ENCODE peak calls at places on chromosomes 4 and X, in six cellular contexts. One of them, this sample, is unnamed.

GRCh38 chr4:96136056-96136455 is 296.2 kb downstream of the PDHA2 start:
- DNase-seq in glutamatergic neuron: no peak
- DNase-seq in lung: no peak
- DNase-seq in cardiac muscle cell: no peak
- DNase-seq in GM10248: no peak
- DNase-seq in PC-9: no peak
- DNase-seq in this sample: no peak

GRCh38 chr4:167265231-167265630 is 30.9 kb upstream of the SPOCK3 start:
- DNase-seq in glutamatergic neuron: no peak
- DNase-seq in lung: no peak
- DNase-seq in cardiac muscle cell: no peak
- DNase-seq in GM10248: no peak
- DNase-seq in PC-9: no peak
- DNase-seq in this sample: no peak

GRCh38 chrX:19541196-19541595 is 25.9 kb upstream of the MAP3K15 start:
- DNase-seq in glutamatergic neuron: no peak
- DNase-seq in lung: no peak
- DNase-seq in cardiac muscle cell: no peak
- DNase-seq in GM10248: no peak
- DNase-seq in PC-9: no peak
- DNase-seq in this sample: no peak

GRCh38 chrX:148412006-148412405 is 88.4 kb upstream of the AFF2 start:
- DNase-seq in glutamatergic neuron: no peak
- DNase-seq in lung: no peak
- DNase-seq in cardiac muscle cell: no peak
- DNase-seq in GM10248: no peak
- DNase-seq in PC-9: no peak
- DNase-seq in this sample: no peak

GRCh38 chr4:105714071-105714521 is 5.5 kb downstream of the GSTCD start:
- DNase-seq in glutamatergic neuron: no peak
- DNase-seq in lung: no peak
- DNase-seq in cardiac muscle cell: no peak
- DNase-seq in GM10248: peak; percentile 26
- DNase-seq in PC-9: no peak
- DNase-seq in this sample: peak; percentile 30

GRCh38 chrX:316351-317325 is 2.0 kb downstream of the GTPBP6 start:
- DNase-seq in glutamatergic neuron: no peak
- DNase-seq in lung: no peak
- DNase-seq in cardiac muscle cell: no peak
- DNase-seq in GM10248: no peak
- DNase-seq in PC-9: no peak
- DNase-seq in this sample: no peak

GRCh38 chrX:74924449-74925209 is 623 bp downstream of the NEXMIF start:
- DNase-seq in glutamatergic neuron: peak; percentile 68
- DNase-seq in lung: peak; percentile 33
- DNase-seq in cardiac muscle cell: peak; percentile 28
- DNase-seq in GM10248: peak; percentile 39
- DNase-seq in PC-9: no peak
- DNase-seq in this sample: peak; percentile 58

GRCh38 chr4:73777612-73778011 is 37.2 kb downstream of the CXCL8 start:
- DNase-seq in glutamatergic neuron: no peak
- DNase-seq in lung: no peak
- DNase-seq in cardiac muscle cell: no peak
- DNase-seq in GM10248: no peak
- DNase-seq in PC-9: no peak
- DNase-seq in this sample: no peak

GRCh38 chrX:153878969-153879653 is 6.9 kb downstream of the L1CAM start:
- DNase-seq in glutamatergic neuron: peak; percentile 73
- DNase-seq in lung: no peak
- DNase-seq in cardiac muscle cell: peak; percentile 12
- DNase-seq in GM10248: peak; percentile 52
- DNase-seq in PC-9: no peak
- DNase-seq in this sample: no peak

GRCh38 chr4:76622126-76622525 is 187.1 kb downstream of the SHROOM3 start:
- DNase-seq in glutamatergic neuron: no peak
- DNase-seq in lung: peak; percentile 60
- DNase-seq in cardiac muscle cell: no peak
- DNase-seq in GM10248: no peak
- DNase-seq in PC-9: no peak
- DNase-seq in this sample: no peak

GRCh38 chr4:242121-242848 is 63.0 kb downstream of the ZNF732 start:
- DNase-seq in glutamatergic neuron: peak; percentile 38
- DNase-seq in lung: peak; percentile 64
- DNase-seq in cardiac muscle cell: peak; percentile 73
- DNase-seq in GM10248: peak; percentile 53
- DNase-seq in PC-9: peak; percentile 51
- DNase-seq in this sample: peak; percentile 37

GRCh38 chr4:33411182-33411581 is 2691.0 kb downstream of the PCDH7 start:
- DNase-seq in glutamatergic neuron: no peak
- DNase-seq in lung: no peak
- DNase-seq in cardiac muscle cell: no peak
- DNase-seq in GM10248: no peak
- DNase-seq in PC-9: no peak
- DNase-seq in this sample: no peak

GRCh38 chr4:186852078-186852420 is 128.4 kb upstream of the FAT1 start:
- DNase-seq in glutamatergic neuron: no peak
- DNase-seq in lung: no peak
- DNase-seq in cardiac muscle cell: no peak
- DNase-seq in GM10248: no peak
- DNase-seq in PC-9: no peak
- DNase-seq in this sample: no peak

GRCh38 chr4:22595684-22596083 is 79.8 kb upstream of the ADGRA3 start:
- DNase-seq in glutamatergic neuron: no peak
- DNase-seq in lung: no peak
- DNase-seq in cardiac muscle cell: no peak
- DNase-seq in GM10248: no peak
- DNase-seq in PC-9: no peak
- DNase-seq in this sample: no peak

GRCh38 chrX:55342533-55343501 is 78.1 kb upstream of the PAGE3 start:
- DNase-seq in glutamatergic neuron: peak; percentile 14
- DNase-seq in lung: no peak
- DNase-seq in cardiac muscle cell: no peak
- DNase-seq in GM10248: peak; percentile 49
- DNase-seq in PC-9: peak; percentile 19
- DNase-seq in this sample: peak; percentile 57

GRCh38 chrX:1452497-1453389 is at the start of gene ASMTL:
- DNase-seq in glutamatergic neuron: peak; percentile 100
- DNase-seq in lung: peak; percentile 99
- DNase-seq in cardiac muscle cell: peak; percentile 100
- DNase-seq in GM10248: peak; percentile 99
- DNase-seq in PC-9: peak; percentile 98
- DNase-seq in this sample: peak; percentile 99

GRCh38 chrX:110145854-110146253 is 142.9 kb downstream of the TMEM164 start:
- DNase-seq in glutamatergic neuron: peak; percentile 20
- DNase-seq in lung: no peak
- DNase-seq in cardiac muscle cell: peak; percentile 41
- DNase-seq in GM10248: peak; percentile 23
- DNase-seq in PC-9: no peak
- DNase-seq in this sample: peak; percentile 39

GRCh38 chr4:75895744-75896314 is 6.4 kb downstream of the PPEF2 start:
- DNase-seq in glutamatergic neuron: no peak
- DNase-seq in lung: no peak
- DNase-seq in cardiac muscle cell: peak; percentile 21
- DNase-seq in GM10248: peak; percentile 57
- DNase-seq in PC-9: no peak
- DNase-seq in this sample: peak; percentile 55

GRCh38 chrX:102067966-102068723 is 57.3 kb upstream of the TCEAL2 start:
- DNase-seq in glutamatergic neuron: no peak
- DNase-seq in lung: no peak
- DNase-seq in cardiac muscle cell: peak; percentile 14
- DNase-seq in GM10248: no peak
- DNase-seq in PC-9: peak; percentile 1
- DNase-seq in this sample: peak; percentile 5

GRCh38 chrX:14026121-14026520 is 3.6 kb downstream of the GEMIN8 start:
- DNase-seq in glutamatergic neuron: no peak
- DNase-seq in lung: no peak
- DNase-seq in cardiac muscle cell: no peak
- DNase-seq in GM10248: no peak
- DNase-seq in PC-9: no peak
- DNase-seq in this sample: no peak

GRCh38 chr4:183297675-183298074 is 22.4 kb downstream of the CLDN22 start:
- DNase-seq in glutamatergic neuron: no peak
- DNase-seq in lung: no peak
- DNase-seq in cardiac muscle cell: no peak
- DNase-seq in GM10248: no peak
- DNase-seq in PC-9: no peak
- DNase-seq in this sample: no peak

GRCh38 chrX:109294097-109294815 is 187.6 kb downstream of the GUCY2F start:
- DNase-seq in glutamatergic neuron: no peak
- DNase-seq in lung: no peak
- DNase-seq in cardiac muscle cell: no peak
- DNase-seq in GM10248: no peak
- DNase-seq in PC-9: no peak
- DNase-seq in this sample: no peak

GRCh38 chr4:38514465-38515146 is 149.4 kb upstream of the KLF3 start:
- DNase-seq in glutamatergic neuron: no peak
- DNase-seq in lung: no peak
- DNase-seq in cardiac muscle cell: no peak
- DNase-seq in GM10248: no peak
- DNase-seq in PC-9: no peak
- DNase-seq in this sample: no peak

GRCh38 chr4:36178489-36178888 is 65.8 kb downstream of the ARAP2 start:
- DNase-seq in glutamatergic neuron: no peak
- DNase-seq in lung: no peak
- DNase-seq in cardiac muscle cell: no peak
- DNase-seq in GM10248: no peak
- DNase-seq in PC-9: no peak
- DNase-seq in this sample: no peak

GRCh38 chr4:108596389-108596788 is 24.0 kb upstream of the RPL34 start:
- DNase-seq in glutamatergic neuron: no peak
- DNase-seq in lung: no peak
- DNase-seq in cardiac muscle cell: no peak
- DNase-seq in GM10248: no peak
- DNase-seq in PC-9: no peak
- DNase-seq in this sample: no peak

GRCh38 chr4:4519296-4519898 is 22.5 kb downstream of the STX18 start:
- DNase-seq in glutamatergic neuron: no peak
- DNase-seq in lung: no peak
- DNase-seq in cardiac muscle cell: peak; percentile 23
- DNase-seq in GM10248: no peak
- DNase-seq in PC-9: no peak
- DNase-seq in this sample: no peak
- TF ChIP-seq CTCF in glutamatergic neuron: peak; percentile 88
- TF ChIP-seq CTCF in lung: no peak
- TF ChIP-seq CTCF in cardiac muscle cell: peak; percentile 69
- TF ChIP-seq CTCF in GM10248: peak; percentile 10
- TF ChIP-seq CTCF in PC-9: peak; percentile 72
- TF ChIP-seq CTCF in this sample: no peak

DNA sequence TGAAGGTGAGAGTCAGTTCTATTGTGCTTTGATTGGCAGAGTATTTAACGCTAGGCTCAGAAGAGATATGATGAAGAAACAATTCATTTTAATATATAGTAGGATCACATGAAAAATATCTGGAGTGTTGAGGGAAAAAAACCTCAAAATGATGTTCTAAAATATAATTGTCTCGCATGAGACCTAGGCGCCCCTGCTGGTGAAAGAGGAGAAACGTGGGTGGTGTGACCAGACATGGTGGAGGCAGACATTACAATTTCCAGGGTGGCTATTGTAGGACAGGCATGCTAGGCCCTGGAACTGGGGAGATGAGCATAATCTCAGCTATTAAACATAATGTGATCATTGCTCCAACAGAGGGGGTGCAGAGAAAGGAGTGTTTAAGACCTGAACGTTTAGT is 210.0 kb downstream of the HS3ST1 start:
- DNase-seq in glutamatergic neuron: no peak
- DNase-seq in lung: no peak
- DNase-seq in cardiac muscle cell: no peak
- DNase-seq in GM10248: no peak
- DNase-seq in PC-9: no peak
- DNase-seq in this sample: no peak
- TF ChIP-seq CTCF in glutamatergic neuron: no peak
- TF ChIP-seq CTCF in lung: no peak
- TF ChIP-seq CTCF in cardiac muscle cell: peak; percentile 24
- TF ChIP-seq CTCF in GM10248: no peak
- TF ChIP-seq CTCF in PC-9: peak; percentile 51
- TF ChIP-seq CTCF in this sample: no peak

DNA sequence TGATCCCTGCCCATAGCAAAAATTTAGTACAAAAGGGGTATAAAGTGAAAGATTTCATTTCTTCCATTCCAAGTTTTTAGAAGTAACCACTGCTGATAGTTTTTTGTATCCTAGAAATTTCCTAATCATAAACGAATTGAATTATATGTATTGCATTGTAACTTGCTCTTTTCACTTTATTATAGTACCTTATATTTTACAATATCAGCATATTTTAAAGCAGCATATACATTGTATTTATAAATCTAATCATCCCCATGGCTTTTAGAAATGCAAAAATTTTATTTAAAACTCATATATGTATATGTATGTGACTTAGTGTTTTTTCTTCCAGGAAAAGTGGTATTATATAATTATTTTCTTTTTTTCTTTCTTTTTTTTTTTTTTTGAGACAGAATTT is 27.7 kb downstream of the STAG2 start:
- DNase-seq in glutamatergic neuron: no peak
- DNase-seq in lung: no peak
- DNase-seq in cardiac muscle cell: no peak
- DNase-seq in GM10248: no peak
- DNase-seq in PC-9: no peak
- DNase-seq in this sample: no peak
- TF ChIP-seq CTCF in glutamatergic neuron: no peak
- TF ChIP-seq CTCF in lung: no peak
- TF ChIP-seq CTCF in cardiac muscle cell: no peak
- TF ChIP-seq CTCF in GM10248: no peak
- TF ChIP-seq CTCF in PC-9: no peak
- TF ChIP-seq CTCF in this sample: no peak

GRCh38 chrX:118730500-118731247 is 3.3 kb downstream of the IL13RA1 start:
- DNase-seq in glutamatergic neuron: no peak
- DNase-seq in lung: no peak
- DNase-seq in cardiac muscle cell: no peak
- DNase-seq in GM10248: no peak
- DNase-seq in PC-9: no peak
- DNase-seq in this sample: no peak

GRCh38 chrX:118739577-118739976 is 12.2 kb downstream of the IL13RA1 start:
- DNase-seq in glutamatergic neuron: no peak
- DNase-seq in lung: no peak
- DNase-seq in cardiac muscle cell: no peak
- DNase-seq in GM10248: no peak
- DNase-seq in PC-9: no peak
- DNase-seq in this sample: no peak

GRCh38 chrX:118740276-118740889 is 13.0 kb downstream of the IL13RA1 start:
- DNase-seq in glutamatergic neuron: no peak
- DNase-seq in lung: no peak
- DNase-seq in cardiac muscle cell: no peak
- DNase-seq in GM10248: no peak
- DNase-seq in PC-9: no peak
- DNase-seq in this sample: no peak

GRCh38 chrX:118736394-118737010 is 9.1 kb downstream of the IL13RA1 start:
- DNase-seq in glutamatergic neuron: no peak
- DNase-seq in lung: no peak
- DNase-seq in cardiac muscle cell: no peak
- DNase-seq in GM10248: no peak
- DNase-seq in PC-9: no peak
- DNase-seq in this sample: no peak

DNA sequence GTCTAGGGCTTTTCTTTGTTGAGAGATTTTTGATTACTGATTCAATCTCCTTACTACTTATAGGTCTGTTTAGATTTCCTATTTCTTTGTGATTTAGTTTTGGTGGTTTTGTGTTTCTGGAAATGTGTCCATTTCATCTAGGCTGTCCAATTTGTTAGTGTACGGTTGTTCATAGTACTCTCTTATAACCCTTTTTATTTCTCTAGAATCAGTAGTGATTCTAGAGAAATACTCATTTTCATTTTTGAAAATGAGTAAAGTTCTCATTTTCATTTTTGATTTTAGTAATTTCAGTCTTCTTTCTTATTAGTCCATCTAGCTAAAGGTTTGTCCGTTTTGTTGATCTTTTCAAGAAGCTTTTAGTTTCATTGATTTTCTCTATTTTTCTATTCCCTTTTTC is 7.5 kb downstream of the IL13RA1 start:
- DNase-seq in glutamatergic neuron: no peak
- DNase-seq in lung: no peak
- DNase-seq in cardiac muscle cell: no peak
- DNase-seq in GM10248: no peak
- DNase-seq in PC-9: no peak
- DNase-seq in this sample: no peak
- TF ChIP-seq CTCF in glutamatergic neuron: no peak
- TF ChIP-seq CTCF in lung: no peak
- TF ChIP-seq CTCF in cardiac muscle cell: no peak
- TF ChIP-seq CTCF in GM10248: no peak
- TF ChIP-seq CTCF in PC-9: no peak
- TF ChIP-seq CTCF in this sample: no peak

This sample was measured in GM13977.